ENCODE peak calls at places on chromosomes 1 and 21, in ten cellular contexts. Y, V, Q, R, B, U, G, L, A and E are unnamed samples.

GRCh38 chr1:184623404-184623803 is 131.3 kb downstream of the EDEM3 start:
- DNase-seq in R (no peak), U (no peak), B (no peak), A (peak), L (no peak), V (no peak), Q (no peak), G (no peak), Y (no peak), E (no peak)

GRCh38 chr1:180462099-180462498 is 40.3 kb downstream of the ACBD6 start:
- DNase-seq in B (no peak), A (no peak), Q (no peak), L (no peak), Y (no peak), G (no peak), U (no peak), V (no peak), R (no peak), E (no peak)

GRCh38 chr1:187054862-187055757 is 226.4 kb downstream of the PLA2G4A start:
- DNase-seq in Q (no peak), L (no peak), G (no peak), U (no peak), Y (no peak), R (no peak), B (no peak), A (no peak), V (no peak), E (no peak)

GRCh38 chr1:19101244-19101643 is 108.8 kb downstream of the UBR4 start:
- DNase-seq in Y (no peak), U (no peak), B (no peak), Q (no peak), L (no peak), A (no peak), G (no peak), R (no peak), V (no peak), E (no peak)

GRCh38 chr1:222310830-222311229 is 237.1 kb downstream of the HHIPL2 start:
- DNase-seq in Y (no peak), L (no peak), Q (peak), U (no peak), R (no peak), V (no peak), A (no peak), G (peak), B (no peak), E (no peak)

GRCh38 chr1:198848649-198849048 is 209.8 kb downstream of the PTPRC start:
- DNase-seq in U (no peak), Q (no peak), Y (no peak), G (no peak), R (no peak), V (no peak), L (no peak), A (no peak), B (no peak), E (no peak)

GRCh38 chr21:38741092-38741975 is 64.4 kb upstream of the ETS2 start:
- DNase-seq in B (no peak), R (no peak), L (no peak), A (no peak), Q (no peak), Y (no peak), V (no peak), U (no peak), G (no peak), E (no peak)

GRCh38 chr21:46065215-46065992 is 32.5 kb upstream of the COL6A2 start:
- DNase-seq in U (no peak), G (no peak), B (peak), Y (peak), A (no peak), V (peak), Q (no peak), L (peak), R (no peak), E (peak)

GRCh38 chr1:75797606-75798216 is 1.0 kb downstream of the MSH4 start:
- DNase-seq in G (no peak), R (no peak), Q (no peak), V (no peak), U (no peak), L (no peak), B (no peak), A (no peak), Y (no peak), E (no peak)

GRCh38 chr1:52237430-52237829 is 95.5 kb downstream of the ZFYVE9 start:
- DNase-seq in R (peak), A (no peak), L (peak), B (no peak), V (no peak), Q (no peak), Y (peak), G (no peak), U (no peak), E (no peak)

GRCh38 chr1:84853743-84854721 is 39.0 kb downstream of the LPAR3 start:
- DNase-seq in A (peak), L (peak), G (peak), Y (peak), V (no peak), R (peak), B (peak), Q (no peak), U (no peak), E (peak)

GRCh38 chr1:47533176-47534039 is 95.6 kb downstream of the FOXD2 start:
- DNase-seq in Y (no peak), R (no peak), V (peak), U (no peak), G (no peak), B (no peak), A (peak), Q (peak), L (peak), E (peak)

GRCh38 chr1:159900086-159900680 is at the start of gene CFAP45:
- DNase-seq in Y (no peak), R (no peak), V (peak), U (peak), G (no peak), B (peak), A (peak), Q (peak), L (peak), E (peak)

GRCh38 chr1:46070164-46070814 is 62.1 kb downstream of the PIK3R3 start:
- DNase-seq in Y (no peak), U (no peak), R (no peak), B (no peak), L (no peak), A (no peak), G (no peak), Q (no peak), V (no peak), E (no peak)

GRCh38 chr1:100793661-100794060 is 74.1 kb downstream of the VCAM1 start:
- DNase-seq in V (no peak), Q (no peak), B (no peak), R (no peak), U (no peak), G (no peak), L (no peak), Y (no peak), A (no peak), E (no peak)

GRCh38 chr1:232249335-232249734 is 380.6 kb downstream of the SIPA1L2 start:
- DNase-seq in Q (no peak), L (no peak), R (no peak), V (no peak), G (no peak), U (no peak), Y (peak), A (no peak), B (no peak), E (no peak)

GRCh38 chr1:2946291-2946690 is 75.0 kb upstream of the ACTRT2 start:
- DNase-seq in B (no peak), L (no peak), U (no peak), V (no peak), G (no peak), A (no peak), Y (no peak), R (no peak), Q (no peak), E (no peak)

GRCh38 chr21:33019885-33020557 is 5.7 kb upstream of the OLIG2 start:
- DNase-seq in G (no peak), B (peak), A (no peak), Y (no peak), R (no peak), Q (peak), V (no peak), L (peak), U (peak), E (no peak)

GRCh38 chr1:92446990-92447681 is 39.6 kb downstream of the GFI1 start:
- DNase-seq in L (peak), B (no peak), V (no peak), U (no peak), R (no peak), Q (no peak), A (no peak), Y (no peak), G (no peak), E (no peak)

GRCh38 chr1:64073705-64074104 is 129.7 kb upstream of the UBE2U start:
- DNase-seq in V (no peak), Q (peak), L (no peak), Y (no peak), G (no peak), A (no peak), U (no peak), R (no peak), B (no peak), E (no peak)

GRCh38 chr1:39507230-39507928 is 15.9 kb downstream of the BMP8A start:
- DNase-seq in B (no peak), V (no peak), Q (no peak), A (no peak), U (no peak), L (no peak), Y (no peak), G (no peak), R (no peak), E (no peak)

GRCh38 chr1:27643626-27644368 is 8.8 kb upstream of the FGR start:
- DNase-seq in L (peak), A (peak), Q (peak), R (no peak), G (peak), Y (peak), U (no peak), V (peak), B (peak), E (peak)

GRCh38 chr1:94743866-94744265 is 76.3 kb upstream of the SLC44A3 start:
- DNase-seq in U (no peak), Y (no peak), R (no peak), A (no peak), Q (no peak), B (no peak), L (no peak), G (no peak), V (no peak), E (peak)

GRCh38 chr1:46802081-46802480 is 3.2 kb downstream of the CYP4B1 start:
- DNase-seq in G (no peak), U (no peak), A (peak), L (no peak), V (no peak), Q (no peak), B (no peak), R (no peak), Y (no peak), E (no peak)

GRCh38 chr1:53046930-53047329 is 15.1 kb upstream of the PODN start:
- DNase-seq in B (no peak), R (peak), V (no peak), A (peak), Q (no peak), L (no peak), Y (no peak), U (peak), G (no peak), E (no peak)

GRCh38 chr1:154519661-154520060 is 17.4 kb upstream of the SHE start:
- DNase-seq in R (no peak), L (no peak), Q (no peak), U (no peak), B (no peak), V (no peak), G (no peak), A (no peak), Y (no peak), E (no peak)

GRCh38 chr21:44057960-44058651 is 46.0 kb downstream of the TRAPPC10 start:
- DNase-seq in G (no peak), V (no peak), B (no peak), U (no peak), A (no peak), R (no peak), L (no peak), Q (no peak), Y (no peak), E (no peak)

GRCh38 chr21:27954806-27955205 is 987.9 kb upstream of the ADAMTS5 start:
- DNase-seq in Y (peak), B (no peak), L (peak), R (no peak), G (no peak), V (no peak), Q (no peak), A (no peak), U (no peak), E (peak)

GRCh38 chr1:150560011-150560438 is 10.8 kb downstream of the ADAMTSL4 start:
- DNase-seq in A (peak), L (peak), Q (peak), Y (peak), U (peak), G (peak), V (peak), B (peak), R (no peak), E (peak)

GRCh38 chr1:17759114-17759513 is 4.0 kb downstream of the ACTL8 start:
- DNase-seq in A (no peak), R (no peak), G (no peak), Q (no peak), L (no peak), Y (peak), B (no peak), U (no peak), V (no peak), E (no peak)

GRCh38 chr1:63980706-63981407 is 207.0 kb downstream of the ROR1 start:
- DNase-seq in A (no peak), U (no peak), L (no peak), R (no peak), G (no peak), Q (no peak), B (no peak), Y (no peak), V (no peak), E (no peak)

GRCh38 chr1:89821322-89822108 is 683 bp downstream of the LRRC8D start:
- DNase-seq in Q (peak), L (peak), G (peak), Y (peak), A (peak), R (no peak), B (peak), V (peak), U (peak), E (peak)

GRCh38 chr1:222946436-222946835 is 131.6 kb downstream of the DISP1 start:
- DNase-seq in R (no peak), Y (no peak), Q (no peak), V (no peak), A (no peak), G (no peak), B (no peak), U (no peak), L (no peak), E (no peak)

GRCh38 chr1:26072305-26072704 is 4.9 kb upstream of the TRIM63 start:
- DNase-seq in V (no peak), R (no peak), U (peak), Q (no peak), B (no peak), Y (no peak), G (no peak), L (no peak), A (no peak), E (no peak)

GRCh38 chr1:24535021-24535424 is 20.9 kb upstream of the NCMAP start:
- DNase-seq in L (no peak), B (peak), U (no peak), G (peak), R (no peak), Y (no peak), Q (no peak), A (peak), V (no peak), E (no peak)